ENCODE peak calls at places on chromosomes 2 and 18, in five cellular contexts. X is EL, N is SHP77, D is uterus, B is DMS79 treated with DMSO at 0.1 percent for 48 hours. T is an unnamed sample.

GRCh38 chr2:212626371-212626918 is 87.8 kb upstream of the ERBB4 start:
- DNase-seq in X (peak), N (no peak), D (no peak), B (no peak), T (no peak)

GRCh38 chr18:10015941-10016819 is 102.4 kb downstream of the VAPA start:
- DNase-seq in X (peak), N (no peak), D (peak), B (no peak), T (peak)

GRCh38 chr2:218418717-218419458 is at the start of gene VIL1:
- DNase-seq in X (no peak), N (no peak), D (no peak), B (no peak), T (no peak)

GRCh38 chr2:216074794-216075193 is 6.8 kb downstream of the PECR start:
- DNase-seq in X (peak), N (no peak), D (no peak), B (no peak), T (no peak)

GRCh38 chr18:46672062-46672970 is 15.3 kb upstream of the LOXHD1 start:
- DNase-seq in X (no peak), N (no peak), D (no peak), B (no peak), T (no peak)

GRCh38 chr2:24164416-24164973 is 10.4 kb upstream of the FAM228A start:
- DNase-seq in X (peak), N (peak), D (no peak), B (no peak), T (peak)

GRCh38 chr2:173271825-173272224 is 82.8 kb upstream of the CDCA7 start:
- DNase-seq in X (peak), N (no peak), D (no peak), B (no peak), T (peak)

GRCh38 chr2:72955188-72956049 is 38.1 kb downstream of the EMX1 start:
- DNase-seq in X (no peak), N (no peak), D (no peak), B (no peak), T (no peak)

GRCh38 chr2:211745295-211746097 is 793.1 kb downstream of the ERBB4 start:
- DNase-seq in X (peak), N (peak), D (no peak), B (peak), T (peak)

GRCh38 chr18:2919600-2919999 is 72.8 kb downstream of the EMILIN2 start:
- DNase-seq in X (no peak), N (no peak), D (no peak), B (no peak), T (no peak)

GRCh38 chr2:201403904-201404303 is 46.8 kb upstream of the FLACC1 start:
- DNase-seq in X (peak), N (no peak), D (no peak), B (peak), T (peak)

GRCh38 chr2:48129256-48129950 is 223.1 kb upstream of the FBXO11 start:
- DNase-seq in X (peak), N (no peak), D (no peak), B (no peak), T (no peak)

GRCh38 chr2:188976545-188977268 is 2.5 kb downstream of the COL3A1 start:
- DNase-seq in X (peak), N (no peak), D (no peak), B (no peak), T (peak)

GRCh38 chr2:205198130-205198505 is 484.2 kb upstream of the NRP2 start:
- DNase-seq in X (peak), N (no peak), D (no peak), B (no peak), T (peak)

GRCh38 chr18:46067431-46068007 is 4.5 kb downstream of the PSTPIP2 start:
- DNase-seq in X (no peak), N (peak), D (no peak), B (no peak), T (peak)

GRCh38 chr2:24409700-24410556 is 49.6 kb upstream of the ITSN2 start:
- DNase-seq in X (peak), N (peak), D (peak), B (peak), T (peak)

GRCh38 chr18:56637897-56638231 is 528 bp downstream of the TXNL1 start:
- DNase-seq in X (peak), N (no peak), D (no peak), B (no peak), T (no peak)

GRCh38 chr2:160574472-160575140 is 81.0 kb upstream of the RBMS1 start:
- DNase-seq in X (peak), N (no peak), D (no peak), B (no peak), T (peak)

GRCh38 chr2:96308248-96308647 is 2.9 kb upstream of the SNRNP200 start:
- DNase-seq in X (no peak), N (no peak), D (no peak), B (peak), T (no peak)

GRCh38 chr2:65566617-65567016 is 134.2 kb upstream of the SPRED2 start:
- DNase-seq in X (no peak), N (no peak), D (no peak), B (no peak), T (peak)

GRCh38 chr18:26516964-26517363 is 31.4 kb downstream of the KCTD1 start:
- DNase-seq in X (no peak), N (no peak), D (no peak), B (no peak), T (peak)

GRCh38 chr2:110993557-110994231 is 127.0 kb upstream of the BCL2L11 start:
- DNase-seq in X (no peak), N (no peak), D (no peak), B (no peak), T (no peak)

T was measured in choroid plexus epithelial cell.